ENCODE peak calls at places on chromosomes 12 and 14, in eight cellular contexts. T, S, X, M, V, K, O and U are unnamed samples.
A peak's percentile ranks its signal among the peaks of the same experiment; 100 is the strongest.

GRCh38 chr12:68271346-68271745 is 17.9 kb upstream of the IL22 start:
- DNase-seq in T (no peak), S (peak; percentile 86), X (no peak), M (no peak), V (no peak), K (peak; percentile 94), O (no peak), U (no peak)

GRCh38 chr12:28023156-28023887 is 50.8 kb upstream of the PTHLH start:
- DNase-seq in T (peak; percentile 84), S (peak; percentile 88), X (no peak), M (no peak), V (no peak), K (peak; percentile 95), O (no peak), U (no peak)

GRCh38 chr12:75981773-75982564 is 49.6 kb downstream of the PHLDA1 start:
- DNase-seq in T (no peak), S (peak; percentile 36), X (no peak), M (no peak), V (no peak), K (peak; percentile 75), O (no peak), U (no peak)

GRCh38 chr14:72619071-72619710 is 274.7 kb downstream of the DPF3 start:
- DNase-seq in T (no peak), S (no peak), X (no peak), M (peak; percentile 58), V (no peak), K (no peak), O (no peak), U (peak; percentile 66)

GRCh38 chr12:92597997-92598396 is 104.8 kb upstream of the PLEKHG7 start:
- DNase-seq in T (peak; percentile 49), S (no peak), X (no peak), M (no peak), V (no peak), K (peak; percentile 91), O (no peak), U (no peak)

GRCh38 chr12:124493809-124494750 is 73.3 kb downstream of the NCOR2 start:
- DNase-seq in T (no peak), S (no peak), X (no peak), M (no peak), V (no peak), K (no peak), O (no peak), U (peak; percentile 75)

GRCh38 chr14:105865266-105865903 is 339.0 kb downstream of the TMEM121 start:
- DNase-seq in T (no peak), S (no peak), X (no peak), M (no peak), V (no peak), K (no peak), O (no peak), U (no peak)

GRCh38 chr12:48235796-48236333 is 32.8 kb upstream of the OR10AD1 start:
- DNase-seq in T (no peak), S (peak; percentile 59), X (no peak), M (no peak), V (no peak), K (no peak), O (no peak), U (no peak)

GRCh38 chr14:94596361-94596760 is 15.1 kb downstream of the SERPINA5 start:
- DNase-seq in T (no peak), S (no peak), X (no peak), M (no peak), V (no peak), K (no peak), O (no peak), U (no peak)

GRCh38 chr14:34583525-34583924 is 44.0 kb upstream of the EAPP start:
- DNase-seq in T (no peak), S (no peak), X (no peak), M (no peak), V (no peak), K (no peak), O (no peak), U (no peak)

GRCh38 chr14:98705826-98706225 is 566.2 kb downstream of the BCL11B start:
- DNase-seq in T (no peak), S (no peak), X (no peak), M (no peak), V (no peak), K (no peak), O (no peak), U (no peak)

GRCh38 chr14:73283592-73284379 is 46.5 kb downstream of the PAPLN start:
- DNase-seq in T (peak; percentile 38), S (peak; percentile 52), X (no peak), M (no peak), V (no peak), K (peak; percentile 42), O (peak; percentile 24), U (no peak)

GRCh38 chr14:88590173-88590572 is 27.3 kb downstream of the ZC3H14 start:
- DNase-seq in T (no peak), S (no peak), X (peak; percentile 28), M (no peak), V (no peak), K (peak; percentile 46), O (no peak), U (no peak)

GRCh38 chr12:30970559-30971202 is 44.1 kb downstream of the TSPAN11 start:
- DNase-seq in T (peak; percentile 10), S (peak; percentile 10), X (no peak), M (no peak), V (no peak), K (no peak), O (no peak), U (no peak)

GRCh38 chr14:61516125-61516740 is 179.1 kb upstream of the HIF1A start:
- DNase-seq in T (peak; percentile 32), S (peak; percentile 50), X (no peak), M (no peak), V (no peak), K (no peak), O (no peak), U (no peak)

GRCh38 chr14:61973981-61974380 is 211.8 kb downstream of the SNAPC1 start:
- DNase-seq in T (no peak), S (peak; percentile 18), X (no peak), M (no peak), V (no peak), K (peak; percentile 87), O (no peak), U (no peak)

GRCh38 chr12:29961231-29961630 is 177.5 kb upstream of the TMTC1 start:
- DNase-seq in T (peak; percentile 4), S (peak; percentile 7), X (no peak), M (no peak), V (no peak), K (peak; percentile 5), O (no peak), U (no peak)

GRCh38 chr14:65211341-65211987 is 109.1 kb upstream of the MAX start:
- DNase-seq in T (peak; percentile 83), S (peak; percentile 78), X (no peak), M (no peak), V (no peak), K (peak; percentile 85), O (no peak), U (no peak)

GRCh38 chr14:103382375-103382774 is 2.8 kb upstream of the MARK3 start:
- DNase-seq in T (peak; percentile 71), S (peak; percentile 93), X (no peak), M (no peak), V (no peak), K (peak; percentile 71), O (no peak), U (no peak)

GRCh38 chr12:18805516-18806248 is 67.8 kb downstream of the CAPZA3 start:
- DNase-seq in T (no peak), S (no peak), X (no peak), M (no peak), V (no peak), K (no peak), O (no peak), U (no peak)

GRCh38 chr12:3123729-3124128 is 46.5 kb downstream of the TSPAN9 start:
- DNase-seq in T (no peak), S (no peak), X (no peak), M (no peak), V (no peak), K (no peak), O (no peak), U (no peak)

GRCh38 chr12:68267892-68268396 is 14.5 kb upstream of the IL22 start:
- DNase-seq in T (peak; percentile 96), S (peak; percentile 93), X (no peak), M (no peak), V (no peak), K (peak; percentile 88), O (no peak), U (no peak)

GRCh38 chr14:69559581-69560011 is 15.1 kb downstream of the CCDC177 start:
- DNase-seq in T (no peak), S (no peak), X (no peak), M (no peak), V (no peak), K (no peak), O (no peak), U (no peak)

GRCh38 chr12:11761869-11762567 is 112.5 kb downstream of the ETV6 start:
- DNase-seq in T (no peak), S (no peak), X (no peak), M (no peak), V (no peak), K (no peak), O (no peak), U (no peak)
- H3K4me3 ChIP-seq in T (no peak overlapping the region), S (no peak overlapping the region), X (no peak overlapping the region), M (no peak overlapping the region), V (no peak overlapping the region), K (no peak overlapping the region), O (no peak overlapping the region), U (no peak overlapping the region)

GRCh38 chr14:56412453-56413434 is 166.9 kb upstream of the TMEM260 start:
- DNase-seq in T (peak; percentile 8), S (no peak), X (no peak), M (no peak), V (no peak), K (no peak), O (no peak), U (no peak)
- H3K4me3 ChIP-seq in T (peak overlapping the region; percentile 22), S (no peak overlapping the region), X (no peak overlapping the region), M (no peak overlapping the region), V (no peak overlapping the region), K (no peak overlapping the region), O (no peak overlapping the region), U (no peak overlapping the region)

GRCh38 chr14:24435998-24436354 is 6.2 kb downstream of the KHNYN start:
- DNase-seq in T (no peak), S (no peak), X (no peak), M (no peak), V (no peak), K (no peak), O (no peak), U (no peak)
- H3K4me3 ChIP-seq in T (no peak overlapping the region), S (no peak overlapping the region), X (no peak overlapping the region), M (no peak overlapping the region), V (no peak overlapping the region), K (no peak overlapping the region), O (no peak overlapping the region), U (no peak overlapping the region)

GRCh38 chr12:11980133-11980532 is 90.6 kb upstream of the BCL2L14 start:
- DNase-seq in T (no peak), S (no peak), X (no peak), M (no peak), V (no peak), K (no peak), O (no peak), U (no peak)

GRCh38 chr12:11976005-11976404 is 94.7 kb upstream of the BCL2L14 start:
- DNase-seq in T (no peak), S (no peak), X (no peak), M (no peak), V (no peak), K (no peak), O (no peak), U (no peak)

GRCh38 chr12:11978985-11979384 is 91.8 kb upstream of the BCL2L14 start:
- DNase-seq in T (no peak), S (no peak), X (no peak), M (no peak), V (no peak), K (peak; percentile 28), O (no peak), U (no peak)

GRCh38 chr12:11986165-11986564 is 84.6 kb upstream of the BCL2L14 start:
- DNase-seq in T (no peak), S (no peak), X (no peak), M (no peak), V (no peak), K (no peak), O (no peak), U (no peak)

GRCh38 chr12:11981174-11981733 is 89.5 kb upstream of the BCL2L14 start:
- DNase-seq in T (peak; percentile 7), S (peak; percentile 27), X (no peak), M (no peak), V (peak; percentile 30), K (no peak), O (no peak), U (no peak)
- H3K4me3 ChIP-seq in T (no peak overlapping the region), S (no peak overlapping the region), X (no peak overlapping the region), M (no peak overlapping the region), V (no peak overlapping the region), K (no peak overlapping the region), O (no peak overlapping the region), U (no peak overlapping the region)